ENCODE peak calls at places on chromosome 1, in nine cellular contexts. X, M, F, R, V, O, T, J and C are unnamed samples. For H3K36me3, the result is how much of the 10 kb centered on the place peaks cover.

GRCh38 chr1:197342044-197342565 is 74.1 kb downstream of the CRB1 start:
- DNase-seq in X (no peak), M (no peak), F (no peak), R (no peak), V (no peak), O (no peak), T (no peak), J (no peak), C (no peak)

GRCh38 chr1:23417570-23417969 is 7.0 kb downstream of the TCEA3 start:
- DNase-seq in X (peak), M (peak), F (no peak), R (no peak), V (no peak), O (peak), T (no peak), J (no peak), C (no peak)

GRCh38 chr1:118204648-118205047 is 19.6 kb upstream of the SPAG17 start:
- DNase-seq in X (no peak), M (no peak), F (no peak), R (no peak), V (no peak), O (no peak), T (no peak), J (no peak), C (no peak)

GRCh38 chr1:209404577-209404976 is 178.9 kb upstream of the CAMK1G start:
- DNase-seq in X (no peak), M (no peak), F (no peak), R (peak), V (no peak), O (no peak), T (no peak), J (no peak), C (no peak)

GRCh38 chr1:217506878-217507277 is 124.0 kb downstream of the GPATCH2 start:
- DNase-seq in X (no peak), M (no peak), F (no peak), R (no peak), V (no peak), O (no peak), T (no peak), J (no peak), C (no peak)

GRCh38 chr1:10793129-10793651 is 3.3 kb downstream of the CASZ1 start:
- DNase-seq in X (peak), M (peak), F (no peak), R (no peak), V (peak), O (no peak), T (peak), J (no peak), C (no peak)

GRCh38 chr1:223056802-223057201 is 86.2 kb downstream of the TLR5 start:
- DNase-seq in X (no peak), M (no peak), F (no peak), R (no peak), V (no peak), O (no peak), T (no peak), J (no peak), C (no peak)

GRCh38 chr1:166884040-166884642 is 8.1 kb upstream of the TADA1 start:
- DNase-seq in X (peak), M (peak), F (peak), R (peak), V (peak), O (peak), T (no peak), J (peak), C (no peak)

GRCh38 chr1:101112051-101112770 is 86.6 kb upstream of the DPH5 start:
- DNase-seq in X (no peak), M (no peak), F (peak), R (peak), V (peak), O (no peak), T (no peak), J (no peak), C (no peak)

GRCh38 chr1:44423706-44424546 is 18.9 kb downstream of the RNF220 start:
- DNase-seq in X (peak), M (peak), F (peak), R (peak), V (peak), O (no peak), T (no peak), J (peak), C (peak)

GRCh38 chr1:115118086-115118485 is 28.8 kb upstream of the TSPAN2 start:
- DNase-seq in X (no peak), M (no peak), F (no peak), R (no peak), V (no peak), O (no peak), T (no peak), J (no peak), C (no peak)

GRCh38 chr1:111199881-111200801 is at the start of gene DENND2D:
- DNase-seq in X (peak), M (no peak), F (peak), R (peak), V (peak), O (no peak), T (no peak), J (peak), C (no peak)

GRCh38 chr1:18247151-18247550 is 139.6 kb downstream of the IGSF21 start:
- DNase-seq in X (no peak), M (no peak), F (no peak), R (no peak), V (no peak), O (no peak), T (no peak), J (no peak), C (no peak)
- H3K36me3 ChIP-seq in X (under half), M (under half), F (under half), R (under half), V (under half), O (under half), T (under half), J (under half), C (under half)

GRCh38 chr1:235776396-235776795 is 90.3 kb downstream of the LYST start:
- DNase-seq in X (no peak), M (no peak), F (no peak), R (no peak), V (no peak), O (no peak), T (no peak), J (no peak), C (no peak)
- H3K36me3 ChIP-seq in X (under half), M (under half), F (half or more), R (under half), V (under half), O (under half), T (under half), J (under half), C (under half)

DNA sequence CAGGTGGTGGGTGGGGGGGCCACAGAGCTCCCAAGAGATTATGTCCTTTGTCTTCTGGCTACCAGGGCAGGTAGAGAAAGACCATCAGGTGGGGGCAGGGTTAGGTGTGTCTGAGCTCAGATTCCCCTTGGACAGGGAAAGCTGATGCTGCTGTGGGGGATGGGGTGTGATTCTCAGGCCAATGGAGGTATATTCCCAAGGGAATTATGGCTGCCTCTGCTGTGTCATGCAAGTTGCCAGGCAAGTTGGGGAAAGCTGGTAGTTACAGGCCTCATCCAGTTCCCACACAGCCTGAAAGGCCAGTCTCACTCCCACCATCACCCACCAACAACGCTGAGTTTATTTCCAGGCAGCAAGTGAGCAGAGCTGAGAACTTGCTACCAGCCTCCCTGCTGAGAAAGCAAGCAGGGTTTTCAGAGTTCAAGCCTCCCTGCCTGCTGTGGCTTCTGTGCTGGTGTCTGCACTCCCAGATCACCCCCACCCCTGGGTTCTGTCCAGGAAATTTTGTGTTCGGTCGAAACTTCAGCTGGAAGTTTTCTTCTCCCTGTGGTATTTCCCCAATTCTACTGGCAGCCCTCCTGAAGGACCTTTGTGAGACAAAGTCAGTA is 21.3 kb downstream of the IFI16 start:
- DNase-seq in X (no peak), M (no peak), F (no peak), R (no peak), V (no peak), O (no peak), T (no peak), J (no peak), C (no peak)
- H3K36me3 ChIP-seq in X (under half), M (under half), F (half or more), R (under half), V (under half), O (under half), T (under half), J (under half), C (under half)

GRCh38 chr1:93704063-93704462 is 22.4 kb upstream of the BCAR3 start:
- DNase-seq in X (no peak), M (no peak), F (peak), R (no peak), V (peak), O (no peak), T (no peak), J (no peak), C (no peak)
- H3K36me3 ChIP-seq in X (under half), M (under half), F (under half), R (under half), V (under half), O (under half), T (under half), J (under half), C (under half)

GRCh38 chr1:151315565-151316235 is 11.5 kb downstream of the PI4KB start:
- DNase-seq in X (no peak), M (no peak), F (no peak), R (no peak), V (no peak), O (no peak), T (no peak), J (no peak), C (no peak)
- H3K36me3 ChIP-seq in X (under half), M (under half), F (half or more), R (under half), V (under half), O (under half), T (under half), J (under half), C (under half)

GRCh38 chr1:94898486-94899385 is 28.2 kb downstream of the CNN3 start:
- DNase-seq in X (no peak), M (no peak), F (no peak), R (no peak), V (no peak), O (no peak), T (no peak), J (peak), C (no peak)
- H3K36me3 ChIP-seq in X (under half), M (under half), F (half or more), R (under half), V (under half), O (under half), T (under half), J (under half), C (under half)

GRCh38 chr1:66418021-66418420 is 115.9 kb upstream of the SGIP1 start:
- DNase-seq in X (no peak), M (no peak), F (no peak), R (no peak), V (no peak), O (no peak), T (no peak), J (no peak), C (no peak)

GRCh38 chr1:66426231-66426853 is 107.6 kb upstream of the SGIP1 start:
- DNase-seq in X (no peak), M (no peak), F (no peak), R (no peak), V (no peak), O (no peak), T (no peak), J (no peak), C (no peak)

DNA sequence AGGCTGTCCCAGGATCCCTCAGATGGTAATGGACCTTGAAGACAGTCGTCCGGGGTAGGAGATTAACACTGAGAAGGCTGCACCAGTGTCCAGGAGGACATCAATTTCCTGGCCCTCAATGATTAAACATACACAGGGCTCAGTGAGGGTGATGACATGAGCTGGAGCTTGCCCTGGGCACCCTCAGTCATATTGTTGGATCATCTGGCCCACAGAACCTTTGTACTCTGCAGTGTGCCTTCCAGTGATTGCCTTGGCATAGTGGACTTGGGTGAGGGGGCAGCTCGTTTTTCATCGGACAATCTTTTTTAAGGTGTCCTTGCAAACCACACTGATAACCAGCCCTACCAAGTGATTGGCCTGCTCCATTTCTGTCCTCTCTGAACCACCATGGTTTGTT is 111.1 kb upstream of the SGIP1 start:
- DNase-seq in X (no peak), M (no peak), F (no peak), R (no peak), V (no peak), O (no peak), T (no peak), J (no peak), C (no peak)
- H3K36me3 ChIP-seq in X (under half), M (under half), F (under half), R (under half), V (under half), O (under half), T (under half), J (under half), C (under half)

GRCh38 chr1:88979749-88980116 is 12.7 kb downstream of the KYAT3 start:
- DNase-seq in X (no peak), M (no peak), F (no peak), R (no peak), V (no peak), O (no peak), T (no peak), J (no peak), C (no peak)
- H3K36me3 ChIP-seq in X (under half), M (under half), F (under half), R (under half), V (under half), O (under half), T (under half), J (under half), C (under half)

GRCh38 chr1:40264354-40264781 is 6.3 kb downstream of the ZMPSTE24 start:
- DNase-seq in X (no peak), M (no peak), F (no peak), R (no peak), V (no peak), O (no peak), T (no peak), J (no peak), C (no peak)

GRCh38 chr1:40265919-40266318 is 7.9 kb downstream of the ZMPSTE24 start:
- DNase-seq in X (no peak), M (no peak), F (no peak), R (no peak), V (no peak), O (no peak), T (no peak), J (no peak), C (no peak)

GRCh38 chr1:40266786-40267535 is 8.9 kb downstream of the ZMPSTE24 start:
- DNase-seq in X (no peak), M (no peak), F (no peak), R (no peak), V (no peak), O (no peak), T (no peak), J (no peak), C (no peak)

GRCh38 chr1:40267767-40268187 is 9.7 kb downstream of the ZMPSTE24 start:
- DNase-seq in X (peak), M (no peak), F (no peak), R (no peak), V (no peak), O (no peak), T (no peak), J (no peak), C (no peak)

DNA sequence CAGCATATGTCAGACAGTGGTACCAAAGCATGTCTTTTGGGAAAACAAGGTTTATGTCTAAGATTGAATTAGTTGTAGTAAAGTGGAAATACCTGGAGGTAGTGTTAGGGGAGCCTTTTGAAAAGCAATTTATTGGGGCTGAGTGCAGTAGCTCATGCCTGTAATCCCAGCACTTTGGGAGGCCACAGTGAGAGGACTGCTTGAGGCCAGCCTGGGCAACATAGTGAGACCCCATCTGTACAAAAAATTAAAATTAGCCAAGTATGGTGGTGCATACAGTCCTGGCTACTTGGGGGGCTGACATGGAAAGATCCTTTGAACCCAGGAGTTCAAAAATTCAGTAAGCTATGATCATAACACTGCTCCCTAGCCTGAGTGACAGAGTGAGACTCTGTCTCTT is 7.3 kb downstream of the ZMPSTE24 start:
- DNase-seq in X (no peak), M (no peak), F (no peak), R (no peak), V (no peak), O (no peak), T (no peak), J (no peak), C (no peak)
- H3K36me3 ChIP-seq in X (under half), M (under half), F (half or more), R (under half), V (under half), O (under half), T (under half), J (under half), C (under half)

GRCh38 chr1:41795205-41795762 is 123.4 kb downstream of the HIVEP3 start:
- DNase-seq in X (no peak), M (no peak), F (no peak), R (no peak), V (no peak), O (no peak), T (no peak), J (no peak), C (no peak)

GRCh38 chr1:41799723-41800122 is 119.0 kb downstream of the HIVEP3 start:
- DNase-seq in X (no peak), M (no peak), F (no peak), R (no peak), V (no peak), O (no peak), T (no peak), J (no peak), C (no peak)

GRCh38 chr1:41802532-41803501 is 115.9 kb downstream of the HIVEP3 start:
- DNase-seq in X (no peak), M (no peak), F (peak), R (peak), V (peak), O (no peak), T (no peak), J (peak), C (no peak)

GRCh38 chr1:41800237-41800902 is 118.4 kb downstream of the HIVEP3 start:
- DNase-seq in X (no peak), M (no peak), F (peak), R (no peak), V (no peak), O (no peak), T (no peak), J (peak), C (no peak)

DNA sequence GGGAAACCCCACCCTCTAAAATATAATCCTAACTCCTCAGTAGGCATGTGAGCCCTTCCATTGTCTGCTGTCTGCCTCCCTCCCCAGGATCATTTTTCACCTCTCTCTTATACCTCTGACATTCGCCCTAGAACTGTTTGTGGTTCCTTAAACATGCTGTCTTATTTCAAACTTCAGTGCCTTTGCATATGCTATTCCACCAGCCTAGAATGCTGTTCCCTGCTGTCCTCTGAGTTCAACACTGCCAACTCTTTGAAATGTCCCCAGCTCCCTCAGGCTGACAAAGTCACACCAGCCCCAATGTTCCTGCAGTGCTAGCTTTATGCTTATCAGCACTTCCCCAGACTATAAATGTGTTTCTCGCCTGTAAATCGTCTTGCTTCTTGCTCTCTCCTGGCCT is 119.5 kb downstream of the HIVEP3 start:
- DNase-seq in X (no peak), M (no peak), F (no peak), R (no peak), V (no peak), O (no peak), T (no peak), J (no peak), C (no peak)
- H3K36me3 ChIP-seq in X (under half), M (under half), F (under half), R (under half), V (under half), O (under half), T (under half), J (under half), C (under half)